ENCODE peak calls at places on chromosome 20, in six cellular contexts. F is naive B cell; T is body of pancreas; V is activated B cell treated with CpG ODN at 0.5 μM for 24 hours; X is thoracic aorta; C is naive thymus-derived CD4-positive, alpha-beta T cell. Q is an unnamed sample.

GRCh38 chr20:51930775-51931174 is 128.5 kb upstream of the SALL4 start:
- ATAC-seq in F (no peak), T (no peak), V (no peak), X (no peak), C (no peak), Q (no peak)

GRCh38 chr20:53020376-53020775 is 48.2 kb downstream of the TSHZ2 start:
- ATAC-seq in F (no peak), T (no peak), V (no peak), X (no peak), C (no peak), Q (no peak)

GRCh38 chr20:53611449-53611894 is 17.8 kb upstream of the ZNF217 start:
- ATAC-seq in F (no peak), T (peak), V (no peak), X (peak), C (no peak), Q (no peak)

GRCh38 chr20:62236997-62237771 is 1.1 kb upstream of the OSBPL2 start:
- ATAC-seq in F (no peak), T (no peak), V (no peak), X (no peak), C (no peak), Q (no peak)

GRCh38 chr20:49914310-49915117 is 815 bp downstream of the SPATA2 start:
- ATAC-seq in F (peak), T (peak), V (no peak), X (no peak), C (no peak), Q (no peak)

GRCh38 chr20:37275125-37275524 is 13.5 kb upstream of the GHRH start:
- ATAC-seq in F (peak), T (no peak), V (peak), X (no peak), C (peak), Q (peak)

GRCh38 chr20:64229537-64230061 is 25.9 kb upstream of the PCMTD2 start:
- ATAC-seq in F (no peak), T (no peak), V (no peak), X (no peak), C (no peak), Q (no peak)

GRCh38 chr20:50815162-50815989 is 20.5 kb downstream of the BCAS4 start:
- ATAC-seq in F (peak), T (no peak), V (peak), X (no peak), C (peak), Q (peak)

GRCh38 chr20:50389808-50390684 is 120.1 kb upstream of the PTPN1 start:
- ATAC-seq in F (no peak), T (peak), V (no peak), X (no peak), C (no peak), Q (no peak)

GRCh38 chr20:39886650-39887190 is 802.3 kb downstream of the MAFB start:
- ATAC-seq in F (no peak), T (no peak), V (no peak), X (no peak), C (peak), Q (no peak)

GRCh38 chr20:53778041-53778516 is 184.4 kb upstream of the ZNF217 start:
- ATAC-seq in F (no peak), T (peak), V (no peak), X (no peak), C (no peak), Q (no peak)

GRCh38 chr20:58408603-58409246 is 19.7 kb downstream of the VAPB start:
- ATAC-seq in F (peak), T (peak), V (peak), X (no peak), C (peak), Q (no peak)

GRCh38 chr20:46285072-46285471 is 23.2 kb downstream of the CDH22 start:
- ATAC-seq in F (no peak), T (no peak), V (no peak), X (no peak), C (no peak), Q (no peak)

GRCh38 chr20:25196701-25197120 is 1.2 kb downstream of the ENTPD6 start:
- ATAC-seq in F (no peak), T (no peak), V (no peak), X (no peak), C (no peak), Q (no peak)

GRCh38 chr20:48901326-48901725 is 20.2 kb upstream of the ARFGEF2 start:
- ATAC-seq in F (no peak), T (no peak), V (no peak), X (no peak), C (no peak), Q (no peak)

GRCh38 chr20:50088022-50088421 is 24.9 kb downstream of the UBE2V1 start:
- ATAC-seq in F (no peak), T (no peak), V (no peak), X (no peak), C (no peak), Q (no peak)

GRCh38 chr20:56289652-56290051 is 41.1 kb downstream of the MC3R start:
- ATAC-seq in F (no peak), T (no peak), V (no peak), X (no peak), C (no peak), Q (no peak)

GRCh38 chr20:56689318-56689717 is 60.2 kb downstream of the TFAP2C start:
- ATAC-seq in F (no peak), T (no peak), V (no peak), X (no peak), C (no peak), Q (no peak)

GRCh38 chr20:1300083-1300840 is 28.7 kb downstream of the SDCBP2 start:
- ATAC-seq in F (no peak), T (no peak), V (no peak), X (no peak), C (no peak), Q (no peak)

GRCh38 chr20:23441850-23442313 is 2.4 kb downstream of the CSTL1 start:
- ATAC-seq in F (peak), T (peak), V (peak), X (peak), C (peak), Q (peak)

Q was measured in stimulated activated memory B cell treated with anti-CD40 and anti-IgM and Interleukin-4, amounts not matched to agents 10 μg/mL and 1 μg/mL and 100 μg/mL, for 72 hours.